ENCODE peak calls at places on chromosomes 11 and 22, in five cellular contexts. Y is GM12878, F is K562, R is SK-N-SH, W is H1. U is an unnamed sample.
A peak's percentile ranks its signal among the peaks of the same experiment; 100 is the strongest.

GRCh38 chr11:70849031-70849430 is 403.3 kb downstream of the SHANK2 start:
- DNase-seq in W (no peak), R (no peak), Y (no peak), F (no peak), U (no peak)

GRCh38 chr11:123588117-123588815 is 66.2 kb downstream of the SCN3B start:
- DNase-seq in F (no peak), Y (no peak), W (no peak), R (no peak), U (peak; percentile 67)

GRCh38 chr11:118806400-118806799 is 15.4 kb upstream of the DDX6 start:
- DNase-seq in Y (no peak), F (no peak), R (no peak), W (no peak), U (no peak)

GRCh38 chr11:69658606-69659450 is 16.3 kb downstream of the LTO1 start:
- DNase-seq in Y (no peak), W (no peak), R (peak; percentile 19), F (no peak), U (peak; percentile 48)

GRCh38 chr11:132674161-132674560 is 858.1 kb downstream of the OPCML start:
- DNase-seq in Y (no peak), W (no peak), F (no peak), R (no peak), U (no peak)

GRCh38 chr11:134555510-134555909 is 143.5 kb upstream of the B3GAT1 start:
- DNase-seq in R (no peak), F (no peak), W (no peak), Y (no peak), U (no peak)

GRCh38 chr22:20298803-20299735 is 20.8 kb downstream of the DGCR6L start:
- DNase-seq in F (peak; percentile 100), Y (no peak), W (peak; percentile 46), R (peak; percentile 95), U (peak; percentile 20)

GRCh38 chr22:39818050-39818449 is 75.5 kb downstream of the ENTHD1 start:
- DNase-seq in W (no peak), Y (no peak), F (no peak), R (no peak), U (no peak)

GRCh38 chr11:65997286-65997685 is 4.7 kb downstream of the EIF1AD start:
- DNase-seq in R (no peak), W (no peak), Y (no peak), F (peak; percentile 31), U (no peak)

GRCh38 chr11:95268386-95268785 is 37.4 kb upstream of the SESN3 start:
- DNase-seq in W (no peak), R (no peak), Y (no peak), F (no peak), U (no peak)

GRCh38 chr11:73257342-73258103 is 14.6 kb upstream of the P2RY6 start:
- DNase-seq in Y (no peak), R (no peak), F (no peak), W (no peak), U (peak; percentile 39)

GRCh38 chr22:31818481-31819392 is 64.9 kb downstream of the DEPDC5 start:
- DNase-seq in R (no peak), W (no peak), F (no peak), Y (no peak), U (no peak)

GRCh38 chr11:3161720-3162409 is 3.2 kb downstream of the OSBPL5 start:
- DNase-seq in R (peak; percentile 9), W (no peak), Y (no peak), F (no peak), U (no peak)

GRCh38 chr22:25372000-25372595 is 152.7 kb downstream of the CRYBB2 start:
- DNase-seq in F (no peak), Y (no peak), R (no peak), W (no peak), U (no peak)

GRCh38 chr22:25374871-25375270 is 155.4 kb downstream of the CRYBB2 start:
- DNase-seq in F (no peak), R (no peak), W (no peak), Y (no peak), U (no peak)

GRCh38 chr22:25373961-25374360 is 154.5 kb downstream of the CRYBB2 start:
- DNase-seq in Y (no peak), F (no peak), R (no peak), W (no peak), U (no peak)

GRCh38 chr22:25377699-25378098 is 158.3 kb downstream of the CRYBB2 start:
- DNase-seq in Y (no peak), W (no peak), F (no peak), R (no peak), U (no peak)

DNA sequence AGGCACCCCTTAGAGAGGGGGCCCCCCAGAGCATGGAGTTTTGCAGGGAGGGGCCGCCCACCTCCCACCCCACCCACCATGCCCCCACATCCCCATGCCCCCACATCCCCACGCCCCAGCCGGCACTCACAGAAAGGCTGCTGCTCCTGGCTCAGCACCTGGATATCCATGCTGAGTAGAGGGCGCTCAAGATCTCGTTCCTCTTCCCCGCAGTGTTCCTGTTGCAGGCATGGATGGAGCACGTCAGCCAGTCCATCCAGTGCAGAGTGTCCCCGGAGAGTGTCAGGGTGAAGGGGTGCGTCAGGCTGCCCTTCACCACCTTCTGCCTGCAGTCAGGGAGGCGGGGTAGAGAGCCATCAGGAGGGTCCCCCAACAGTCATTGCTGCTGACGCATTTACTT is 156.2 kb downstream of the CRYBB2 start:
- DNase-seq in F (no peak), W (no peak), Y (no peak), R (no peak), U (no peak)
- TF ChIP-seq RFX5 in F (no peak), W (no peak), Y (no peak), R (no peak), U (no peak)

GRCh38 chr11:121113611-121114010 is 12.6 kb downstream of the TECTA start:
- DNase-seq in F (no peak), R (no peak), Y (no peak), W (no peak), U (no peak)
- TF ChIP-seq TAF1 in F (no peak), R (no peak), Y (no peak), W (no peak), U (no peak)

DNA sequence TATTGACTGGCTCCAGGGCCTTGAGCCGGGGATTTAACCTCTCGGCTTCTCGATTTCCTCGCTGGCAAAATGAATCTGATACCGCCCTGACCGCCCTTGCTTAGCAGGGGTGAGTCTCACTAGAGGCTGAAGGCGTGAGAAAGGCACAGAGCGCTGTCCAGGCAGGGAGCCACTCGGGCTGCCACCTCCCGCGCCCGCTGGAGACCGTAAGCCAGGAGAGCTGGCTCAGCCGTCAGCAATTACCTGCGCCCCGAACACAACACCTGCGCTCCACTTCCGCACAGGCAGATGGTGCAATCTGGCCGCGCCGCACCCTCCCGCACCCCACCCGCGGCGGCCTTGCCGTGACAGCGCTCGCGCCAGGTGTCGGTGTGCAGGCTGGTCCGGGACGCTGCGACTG is 65.5 kb downstream of the BUD13 start:
- DNase-seq in R (no peak), Y (no peak), W (no peak), F (no peak), U (no peak)
- TF ChIP-seq RFX5 in R (no peak), Y (no peak), W (no peak), F (no peak), U (no peak)

GRCh38 chr11:9313648-9314290 is 624 bp downstream of the TMEM41B start:
- DNase-seq in F (no peak), Y (no peak), R (no peak), W (no peak), U (no peak)

GRCh38 chr11:9316334-9316733 is 1.9 kb upstream of the TMEM41B start:
- DNase-seq in F (no peak), R (no peak), W (no peak), Y (no peak), U (no peak)

GRCh38 chr11:9314291-9315077 is at the start of gene TMEM41B:
- DNase-seq in F (peak; percentile 99), Y (peak; percentile 89), R (peak; percentile 99), W (peak; percentile 97), U (peak; percentile 99)

GRCh38 chr11:9315078-9315688 is 790 bp upstream of the TMEM41B start:
- DNase-seq in F (no peak), W (no peak), R (no peak), Y (no peak), U (no peak)

DNA sequence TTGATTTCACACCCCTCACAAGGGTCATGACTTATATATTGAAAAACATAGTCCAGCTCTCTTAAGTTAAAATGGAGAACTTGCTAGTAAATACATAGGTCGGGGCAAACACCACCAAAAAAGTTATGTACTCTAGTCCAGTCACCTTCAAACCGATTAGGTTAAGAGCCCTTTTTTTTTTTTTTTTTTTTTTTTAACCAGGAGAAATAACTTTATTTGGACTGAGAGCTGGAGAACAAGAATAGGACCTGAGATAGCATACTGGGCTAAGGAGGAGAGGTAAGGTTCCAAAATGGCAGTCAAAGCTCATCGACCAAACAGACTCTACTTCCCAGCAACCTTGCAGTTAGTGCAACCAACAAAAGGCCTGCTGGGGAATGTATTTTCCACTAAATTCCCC is 3.9 kb downstream of the TMEM41B start:
- DNase-seq in W (no peak), R (no peak), Y (no peak), F (no peak), U (no peak)
- TF ChIP-seq TAF1 in W (no peak), R (no peak), Y (no peak), F (no peak), U (no peak)

GRCh38 chr11:102251423-102251822 is 65.9 kb upstream of the BIRC3 start:
- DNase-seq in Y (no peak), F (no peak), R (no peak), W (no peak), U (no peak)
- TF ChIP-seq RFX5 in Y (no peak), F (no peak), R (no peak), W (no peak), U (no peak)

GRCh38 chr11:110710520-110711381 is 1.5 kb downstream of the ARHGAP20 start:
- DNase-seq in W (no peak), R (peak; percentile 47), F (no peak), Y (no peak), U (peak; percentile 9)
- TF ChIP-seq TAF1 in W (no peak), R (no peak), F (no peak), Y (no peak), U (no peak)

GRCh38 chr11:62001450-62002178 is 34.2 kb upstream of the FTH1 start:
- DNase-seq in W (no peak), R (no peak), Y (no peak), F (no peak), U (peak; percentile 91)
- TF ChIP-seq RFX5 in W (no peak), R (no peak), Y (no peak), F (no peak), U (no peak)